ENCODE peak calls at places on chromosomes 2 and 18, in eight cellular contexts. Y, A, T, Q, P, J, E and B are unnamed samples.

GRCh38 chr2:73823916-73824523 is 4.7 kb upstream of the STAMBP start:
- DNase-seq in Y (peak; percentile 30), A (peak; percentile 67), T (peak; percentile 15), Q (no peak), P (peak; percentile 49), J (peak; percentile 62), E (peak; percentile 79), B (peak; percentile 64)

GRCh38 chr2:173414823-173415322 is 60.2 kb downstream of the CDCA7 start:
- DNase-seq in Y (no peak), A (no peak), T (no peak), Q (no peak), P (peak; percentile 62), J (no peak), E (no peak), B (no peak)

GRCh38 chr2:127034056-127034455 is 72.9 kb downstream of the BIN1 start:
- DNase-seq in Y (no peak), A (no peak), T (no peak), Q (peak; percentile 23), P (no peak), J (no peak), E (no peak), B (no peak)

GRCh38 chr2:219289537-219290361 is 10.6 kb downstream of the DNAJB2 start:
- DNase-seq in Y (no peak), A (no peak), T (peak; percentile 42), Q (no peak), P (no peak), J (no peak), E (no peak), B (no peak)

GRCh38 chr2:171469176-171469575 is 35.1 kb downstream of the DCAF17 start:
- DNase-seq in Y (no peak), A (no peak), T (no peak), Q (no peak), P (no peak), J (no peak), E (no peak), B (no peak)

GRCh38 chr2:11406492-11407381 is 59.2 kb downstream of the E2F6 start:
- DNase-seq in Y (no peak), A (peak; percentile 46), T (no peak), Q (no peak), P (no peak), J (no peak), E (no peak), B (peak; percentile 66)

GRCh38 chr18:58310517-58310916 is 266.5 kb downstream of the NEDD4L start:
- DNase-seq in Y (peak; percentile 85), A (no peak), T (peak; percentile 89), Q (peak; percentile 60), P (peak; percentile 95), J (no peak), E (no peak), B (no peak)

GRCh38 chr2:39563572-39563971 is 102.1 kb upstream of the TMEM178A start:
- DNase-seq in Y (no peak), A (no peak), T (no peak), Q (no peak), P (no peak), J (no peak), E (peak; percentile 7), B (no peak)

GRCh38 chr2:241061275-241061674 is 40.8 kb downstream of the MTERF4 start:
- DNase-seq in Y (no peak), A (no peak), T (no peak), Q (no peak), P (peak; percentile 86), J (no peak), E (no peak), B (no peak)

GRCh38 chr2:174846218-174846617 is 81.9 kb upstream of the CHRNA1 start:
- DNase-seq in Y (no peak), A (peak; percentile 55), T (no peak), Q (no peak), P (no peak), J (no peak), E (no peak), B (no peak)

DNA sequence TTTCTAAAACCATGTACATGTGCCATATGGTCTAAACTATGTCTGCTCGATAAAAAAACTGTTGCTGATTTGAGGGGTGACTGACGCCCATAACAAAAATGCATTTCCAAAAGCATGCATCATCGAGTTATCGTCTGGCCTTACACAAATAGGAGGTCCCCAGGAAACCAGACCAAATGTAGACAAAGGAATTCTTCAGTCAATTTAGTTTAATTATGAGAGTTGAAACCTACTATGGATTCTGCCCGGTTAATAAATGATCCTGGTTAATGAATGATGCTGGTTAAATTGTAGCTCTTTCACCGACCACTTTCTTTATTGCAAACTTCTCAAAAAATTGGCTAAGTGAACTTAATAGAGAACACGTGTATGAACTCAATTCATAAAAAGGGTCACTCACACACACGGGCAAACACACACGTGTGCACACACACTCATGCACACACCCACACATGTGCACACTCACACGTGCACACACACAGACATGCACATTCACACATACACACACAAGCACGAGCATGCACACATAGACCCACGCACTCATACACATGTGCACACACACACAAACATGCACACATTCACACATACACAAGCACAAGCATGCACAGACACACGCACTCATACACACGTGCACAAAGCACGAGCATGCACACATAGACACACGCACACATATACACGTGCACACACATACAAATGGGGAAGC is 59.0 kb upstream of the SALL3 start:
- DNase-seq in Y (no peak), A (no peak), T (no peak), Q (no peak), P (no peak), J (no peak), E (no peak), B (no peak)
- H3K9me3 ChIP-seq in Y (no peaks in the 10 kb centered on the region), A (no peaks in the 10 kb centered on the region), T (no peaks in the 10 kb centered on the region), Q (no peaks in the 10 kb centered on the region), P (no peaks in the 10 kb centered on the region), J (peaks cover 20% of the 10 kb centered on the region), E (no peaks in the 10 kb centered on the region), B (no peaks in the 10 kb centered on the region)

DNA sequence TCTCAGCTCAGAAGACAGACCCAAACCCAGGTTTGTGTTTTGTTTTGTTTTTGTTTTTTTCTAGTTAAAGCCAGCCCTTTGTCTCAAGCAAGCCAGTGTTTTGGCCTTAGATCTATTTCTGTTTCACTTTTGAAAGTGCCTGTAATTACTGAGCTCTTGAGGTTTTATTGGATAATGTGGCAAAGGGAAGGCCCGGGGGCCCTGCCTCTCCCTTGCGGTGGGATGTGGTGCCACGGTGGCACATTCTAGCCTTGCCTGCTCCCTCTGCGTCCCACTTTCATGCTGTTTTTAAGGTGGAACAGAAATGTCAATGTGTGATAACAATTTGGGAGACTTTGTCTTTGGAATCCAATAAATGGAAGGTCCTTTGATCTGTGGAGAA is 2.5 kb downstream of the HPCAL1 start:
- DNase-seq in Y (no peak), A (no peak), T (no peak), Q (no peak), P (peak; percentile 55), J (no peak), E (no peak), B (no peak)
- H3K4me3 ChIP-seq in Y (peak overlapping the region; percentile 89), A (no peak overlapping the region), T (no peak overlapping the region), Q (peak overlapping the region; percentile 31), P (peak overlapping the region; percentile 92), J (no peak overlapping the region), E (no peak overlapping the region), B (no peak overlapping the region)

GRCh38 chr2:140804682-140805235 is 1326.1 kb downstream of the LRP1B start:
- DNase-seq in Y (no peak), A (peak; percentile 7), T (no peak), Q (no peak), P (no peak), J (no peak), E (no peak), B (no peak)

GRCh38 chr2:140797718-140798117 is 1333.1 kb downstream of the LRP1B start:
- DNase-seq in Y (no peak), A (no peak), T (no peak), Q (no peak), P (no peak), J (no peak), E (no peak), B (no peak)

GRCh38 chr2:140801311-140801710 is 1329.5 kb downstream of the LRP1B start:
- DNase-seq in Y (no peak), A (no peak), T (no peak), Q (no peak), P (no peak), J (no peak), E (no peak), B (no peak)
- H3K36me3 ChIP-seq in Y (no peaks in the 10 kb centered on the region), A (no peaks in the 10 kb centered on the region), T (no peaks in the 10 kb centered on the region), Q (no peaks in the 10 kb centered on the region), P (no peaks in the 10 kb centered on the region), J (no peaks in the 10 kb centered on the region), E (no peaks in the 10 kb centered on the region), B (no peaks in the 10 kb centered on the region)

DNA sequence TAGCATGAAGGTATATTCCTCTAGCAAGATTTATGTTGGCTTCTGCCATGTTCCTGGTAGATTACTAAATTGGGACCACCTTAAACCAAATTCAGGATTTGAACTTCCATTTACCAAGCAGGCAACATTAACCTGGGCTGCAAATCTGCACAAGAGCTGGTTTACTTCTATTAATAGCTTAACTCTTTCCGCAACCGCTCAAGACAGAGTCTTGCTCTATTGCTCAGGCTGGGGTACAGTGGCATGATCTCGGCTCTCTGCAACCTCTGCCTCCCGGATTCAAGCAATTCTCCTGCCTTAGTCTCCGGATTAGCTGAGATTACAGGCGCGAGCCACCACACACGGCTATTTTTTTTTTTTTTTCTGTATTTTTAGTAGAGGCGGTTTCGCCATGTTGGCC is 8.4 kb downstream of the MARCHF7 start:
- DNase-seq in Y (no peak), A (no peak), T (no peak), Q (no peak), P (no peak), J (no peak), E (no peak), B (no peak)
- H3K9me3 ChIP-seq in Y (no peaks in the 10 kb centered on the region), A (no peaks in the 10 kb centered on the region), T (no peaks in the 10 kb centered on the region), Q (no peaks in the 10 kb centered on the region), P (no peaks in the 10 kb centered on the region), J (no peaks in the 10 kb centered on the region), E (peaks cover 21% of the 10 kb centered on the region), B (no peaks in the 10 kb centered on the region)

GRCh38 chr18:75226301-75226955 is 15.8 kb downstream of the TSHZ1 start:
- DNase-seq in Y (no peak), A (no peak), T (no peak), Q (no peak), P (no peak), J (no peak), E (no peak), B (no peak)
- H3K4me3 ChIP-seq in Y (peak overlapping the region; percentile 9), A (no peak overlapping the region), T (no peak overlapping the region), Q (no peak overlapping the region), P (no peak overlapping the region), J (no peak overlapping the region), E (no peak overlapping the region), B (no peak overlapping the region)

DNA sequence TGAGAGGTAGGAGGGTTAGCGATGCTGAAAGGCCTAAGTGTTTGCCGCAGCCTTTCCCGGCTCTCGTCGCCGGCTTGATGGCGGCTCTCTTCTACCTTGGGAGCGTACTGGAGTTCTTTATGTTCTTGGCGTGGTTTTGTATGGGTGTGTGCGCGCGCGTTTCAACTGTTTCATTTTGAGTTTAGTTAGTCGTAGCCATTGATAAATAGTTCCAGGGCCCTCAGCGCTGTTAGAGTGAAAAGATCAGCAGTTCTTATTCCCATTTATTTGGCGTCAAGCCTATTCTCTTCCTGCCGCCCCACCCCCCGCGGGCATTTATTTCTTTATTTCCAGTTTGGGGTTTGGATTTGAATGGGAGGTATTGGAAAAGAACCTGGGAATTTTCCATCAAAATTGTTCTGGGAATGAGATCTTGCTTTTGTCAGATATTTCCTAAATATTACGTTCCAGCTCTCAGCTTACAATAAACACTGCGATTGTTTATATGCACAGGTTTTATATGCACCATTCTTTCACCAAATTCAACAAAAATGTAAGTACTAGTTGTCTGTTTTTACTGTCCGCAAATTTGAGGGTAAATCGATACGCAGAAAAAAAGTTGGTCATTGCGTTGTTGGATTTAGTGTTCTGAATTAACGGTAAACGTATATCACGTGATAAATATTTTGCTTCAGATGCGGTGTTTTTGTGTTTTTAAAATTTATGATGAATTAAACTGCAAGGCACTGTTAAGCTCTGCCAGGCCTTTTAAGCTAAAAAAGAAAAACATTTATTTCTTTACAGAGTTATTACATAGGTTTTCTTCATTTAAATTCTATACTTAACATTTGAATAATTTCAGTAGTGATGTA is 963 bp downstream of the CCNT2 start:
- DNase-seq in Y (peak; percentile 32), A (peak; percentile 32), T (peak; percentile 50), Q (no peak), P (no peak), J (no peak), E (peak; percentile 40), B (no peak)
- H3K36me3 ChIP-seq in Y (peaks cover 7% of the 10 kb centered on the region), A (peaks cover 10% of the 10 kb centered on the region), T (no peaks in the 10 kb centered on the region), Q (peaks cover 4% of the 10 kb centered on the region), P (peaks cover 13% of the 10 kb centered on the region), J (no peaks in the 10 kb centered on the region), E (peaks cover 52% of the 10 kb centered on the region), B (no peaks in the 10 kb centered on the region)